ENCODE peak calls at places on chromosomes 7 and 10, in eight cellular contexts. One of them, this sample, is unnamed.
A peak's percentile ranks its signal among the peaks of the same experiment; 100 is the strongest.

GRCh38 chr7:96697822-96698221 is 11.8 kb downstream of the SEM1 start:
- DNase-seq in H54: no peak
- DNase-seq in testis: no peak
- DNase-seq in esophagus squamous epithelium: no peak
- DNase-seq in GM12891: no peak
- DNase-seq in IMR-90: no peak
- DNase-seq in A549: no peak
- DNase-seq in adrenal gland: no peak
- DNase-seq in this sample: no peak

GRCh38 chr10:90204956-90205695 is 503.7 kb downstream of the KIF20B start:
- DNase-seq in adrenal gland: no peak
- DNase-seq in GM12891: no peak
- DNase-seq in H54: no peak
- DNase-seq in esophagus squamous epithelium: no peak
- DNase-seq in A549: no peak
- DNase-seq in testis: no peak
- DNase-seq in IMR-90: no peak
- DNase-seq in this sample: no peak

GRCh38 chr7:70143089-70144044 is 545.1 kb downstream of the AUTS2 start:
- DNase-seq in H54: no peak
- DNase-seq in A549: no peak
- DNase-seq in testis: no peak
- DNase-seq in esophagus squamous epithelium: no peak
- DNase-seq in IMR-90: no peak
- DNase-seq in GM12891: no peak
- DNase-seq in adrenal gland: no peak
- DNase-seq in this sample: no peak

GRCh38 chr10:93333278-93333978 is 148.7 kb downstream of the MYOF start:
- DNase-seq in esophagus squamous epithelium: no peak
- DNase-seq in testis: no peak
- DNase-seq in A549: no peak
- DNase-seq in adrenal gland: no peak
- DNase-seq in IMR-90: no peak
- DNase-seq in GM12891: no peak
- DNase-seq in H54: no peak
- DNase-seq in this sample: no peak

GRCh38 chr7:44045226-44046014 is 918 bp downstream of the DBNL start:
- DNase-seq in testis: no peak
- DNase-seq in A549: no peak
- DNase-seq in IMR-90: no peak
- DNase-seq in H54: no peak
- DNase-seq in esophagus squamous epithelium: no peak
- DNase-seq in GM12891: no peak
- DNase-seq in adrenal gland: no peak
- DNase-seq in this sample: no peak

GRCh38 chr10:70191906-70192305 is 21.6 kb upstream of the SAR1A start:
- DNase-seq in H54: peak; percentile 45
- DNase-seq in IMR-90: peak; percentile 95
- DNase-seq in esophagus squamous epithelium: no peak
- DNase-seq in testis: no peak
- DNase-seq in adrenal gland: no peak
- DNase-seq in GM12891: no peak
- DNase-seq in A549: no peak
- DNase-seq in this sample: no peak

GRCh38 chr7:101099969-101100781 is 14.9 kb downstream of the TRIM56 start:
- DNase-seq in testis: peak; percentile 95
- DNase-seq in esophagus squamous epithelium: peak; percentile 37
- DNase-seq in GM12891: no peak
- DNase-seq in IMR-90: peak; percentile 99
- DNase-seq in H54: peak; percentile 86
- DNase-seq in A549: peak; percentile 98
- DNase-seq in adrenal gland: peak; percentile 99
- DNase-seq in this sample: no peak

GRCh38 chr10:88213206-88213605 is 349.8 kb downstream of the PTEN start:
- DNase-seq in adrenal gland: no peak
- DNase-seq in esophagus squamous epithelium: no peak
- DNase-seq in GM12891: no peak
- DNase-seq in H54: no peak
- DNase-seq in testis: no peak
- DNase-seq in A549: no peak
- DNase-seq in IMR-90: no peak
- DNase-seq in this sample: no peak

GRCh38 chr10:99337261-99337905 is 8.2 kb downstream of the CNNM1 start:
- DNase-seq in A549: peak; percentile 73
- DNase-seq in adrenal gland: no peak
- DNase-seq in H54: no peak
- DNase-seq in esophagus squamous epithelium: no peak
- DNase-seq in testis: peak; percentile 40
- DNase-seq in GM12891: no peak
- DNase-seq in IMR-90: no peak
- DNase-seq in this sample: no peak

GRCh38 chr10:100007239-100008141 is 2.3 kb downstream of the DNMBP start:
- DNase-seq in adrenal gland: no peak
- DNase-seq in A549: no peak
- DNase-seq in testis: no peak
- DNase-seq in esophagus squamous epithelium: no peak
- DNase-seq in GM12891: no peak
- DNase-seq in IMR-90: no peak
- DNase-seq in H54: no peak
- DNase-seq in this sample: no peak

GRCh38 chr7:100367676-100368613 is 5.3 kb upstream of the PILRA start:
- DNase-seq in testis: no peak
- DNase-seq in GM12891: no peak
- DNase-seq in adrenal gland: peak; percentile 30
- DNase-seq in IMR-90: no peak
- DNase-seq in A549: no peak
- DNase-seq in H54: no peak
- DNase-seq in esophagus squamous epithelium: no peak
- DNase-seq in this sample: no peak

GRCh38 chr10:113563306-113564088 is 10.6 kb downstream of the HABP2 start:
- DNase-seq in H54: peak; percentile 85
- DNase-seq in IMR-90: peak; percentile 54
- DNase-seq in esophagus squamous epithelium: no peak
- DNase-seq in GM12891: peak; percentile 79
- DNase-seq in adrenal gland: peak; percentile 81
- DNase-seq in A549: peak; percentile 65
- DNase-seq in testis: peak; percentile 87
- DNase-seq in this sample: peak; percentile 77

GRCh38 chr7:154633641-154634040 is 369.3 kb downstream of the PAXIP1 start:
- DNase-seq in adrenal gland: no peak
- DNase-seq in GM12891: no peak
- DNase-seq in IMR-90: no peak
- DNase-seq in H54: no peak
- DNase-seq in testis: no peak
- DNase-seq in esophagus squamous epithelium: no peak
- DNase-seq in A549: no peak
- DNase-seq in this sample: no peak

GRCh38 chr7:34939175-34939574 is 98.1 kb downstream of the DPY19L1 start:
- DNase-seq in esophagus squamous epithelium: no peak
- DNase-seq in adrenal gland: peak; percentile 25
- DNase-seq in A549: peak; percentile 92
- DNase-seq in H54: peak; percentile 13
- DNase-seq in GM12891: no peak
- DNase-seq in IMR-90: peak; percentile 94
- DNase-seq in testis: no peak
- DNase-seq in this sample: no peak

GRCh38 chr10:126902157-126902556 is 3.1 kb upstream of the DOCK1 start:
- DNase-seq in esophagus squamous epithelium: no peak
- DNase-seq in adrenal gland: no peak
- DNase-seq in A549: peak; percentile 69
- DNase-seq in GM12891: no peak
- DNase-seq in H54: peak; percentile 62
- DNase-seq in IMR-90: peak; percentile 69
- DNase-seq in testis: no peak
- DNase-seq in this sample: no peak

GRCh38 chr10:131621784-131622624 is 278.8 kb upstream of the PPP2R2D start:
- DNase-seq in adrenal gland: no peak
- DNase-seq in IMR-90: no peak
- DNase-seq in GM12891: no peak
- DNase-seq in A549: peak; percentile 60
- DNase-seq in H54: no peak
- DNase-seq in esophagus squamous epithelium: no peak
- DNase-seq in testis: no peak
- DNase-seq in this sample: no peak

GRCh38 chr10:59180689-59181270 is 4.3 kb downstream of the PHYHIPL start:
- DNase-seq in esophagus squamous epithelium: no peak
- DNase-seq in adrenal gland: no peak
- DNase-seq in A549: no peak
- DNase-seq in GM12891: no peak
- DNase-seq in testis: no peak
- DNase-seq in IMR-90: no peak
- DNase-seq in H54: no peak
- DNase-seq in this sample: no peak

GRCh38 chr7:102425639-102426267 is 7.6 kb upstream of the ORAI2 start:
- DNase-seq in testis: no peak
- DNase-seq in adrenal gland: no peak
- DNase-seq in IMR-90: no peak
- DNase-seq in esophagus squamous epithelium: peak; percentile 67
- DNase-seq in H54: no peak
- DNase-seq in GM12891: peak; percentile 72
- DNase-seq in A549: no peak
- DNase-seq in this sample: peak; percentile 79
- TF ChIP-seq POLR2A in testis: no peak
- TF ChIP-seq POLR2A in adrenal gland: no peak
- TF ChIP-seq POLR2A in IMR-90: no peak
- TF ChIP-seq POLR2A in esophagus squamous epithelium: no peak
- TF ChIP-seq POLR2A in H54: peak; percentile 24
- TF ChIP-seq POLR2A in GM12891: peak; percentile 89
- TF ChIP-seq POLR2A in A549: no peak
- TF ChIP-seq POLR2A in this sample: peak; percentile 85

GRCh38 chr7:148940702-148941597 is 56.9 kb upstream of the EZH2 start:
- DNase-seq in GM12891: peak; percentile 45
- DNase-seq in esophagus squamous epithelium: peak; percentile 24
- DNase-seq in testis: peak; percentile 89
- DNase-seq in H54: peak; percentile 52
- DNase-seq in A549: peak; percentile 88
- DNase-seq in adrenal gland: peak; percentile 88
- DNase-seq in IMR-90: peak; percentile 91
- DNase-seq in this sample: peak; percentile 56
- TF ChIP-seq POLR2A in GM12891: peak; percentile 39
- TF ChIP-seq POLR2A in esophagus squamous epithelium: no peak
- TF ChIP-seq POLR2A in testis: no peak
- TF ChIP-seq POLR2A in H54: peak; percentile 36
- TF ChIP-seq POLR2A in A549: peak; percentile 47
- TF ChIP-seq POLR2A in adrenal gland: peak; percentile 10
- TF ChIP-seq POLR2A in IMR-90: no peak
- TF ChIP-seq POLR2A in this sample: peak; percentile 67

DNA sequence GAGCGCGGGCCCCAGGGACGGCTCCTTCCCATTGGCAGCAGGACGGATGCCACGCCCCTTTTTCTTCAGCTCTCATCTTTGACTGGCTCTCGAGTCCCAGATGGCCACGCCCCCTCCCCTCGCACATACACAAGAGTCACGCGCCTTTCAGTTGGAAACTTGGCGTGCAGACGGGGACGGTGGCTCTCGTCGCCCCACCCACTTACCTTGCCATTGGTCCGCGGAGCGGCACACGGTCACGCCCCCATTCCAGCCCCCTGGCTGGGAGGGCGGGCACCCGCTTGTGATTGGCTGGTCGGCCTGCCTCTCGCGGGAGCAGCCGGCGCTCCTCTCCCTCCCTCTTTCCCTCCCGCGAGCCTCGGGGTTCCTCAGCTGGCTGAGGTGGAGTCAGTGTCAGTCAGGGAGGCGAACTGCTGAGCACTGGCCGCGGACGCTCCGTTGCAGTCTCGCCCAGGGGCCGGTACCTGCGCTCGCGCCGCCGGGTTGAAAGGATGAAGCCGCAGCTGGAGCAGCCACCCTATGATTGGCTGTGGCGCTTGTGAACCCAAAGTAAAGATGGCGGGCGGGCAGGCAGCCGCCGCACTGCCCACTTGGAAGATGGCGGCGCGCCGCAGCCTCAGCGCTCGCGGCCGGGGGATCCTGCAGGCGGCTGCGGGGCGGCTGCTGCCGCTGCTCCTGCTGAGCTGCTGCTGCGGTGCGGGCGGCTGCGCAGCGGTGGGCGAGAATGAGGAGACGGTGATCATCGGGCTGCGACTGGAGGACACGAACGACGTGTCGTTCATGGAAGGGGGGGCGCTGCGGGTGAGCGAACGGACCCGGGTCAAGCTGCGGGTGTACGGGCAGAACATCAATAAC is at the start of gene CNNM2:
- DNase-seq in A549: peak; percentile 100
- DNase-seq in esophagus squamous epithelium: peak; percentile 100
- DNase-seq in IMR-90: peak; percentile 100
- DNase-seq in adrenal gland: peak; percentile 100
- DNase-seq in testis: peak; percentile 100
- DNase-seq in H54: peak; percentile 95
- DNase-seq in GM12891: peak; percentile 85
- DNase-seq in this sample: peak; percentile 86
- TF ChIP-seq POLR2A in A549: peak; percentile 63
- TF ChIP-seq POLR2A in esophagus squamous epithelium: no peak
- TF ChIP-seq POLR2A in IMR-90: peak; percentile 78
- TF ChIP-seq POLR2A in adrenal gland: peak; percentile 61
- TF ChIP-seq POLR2A in testis: no peak
- TF ChIP-seq POLR2A in H54: peak; percentile 71
- TF ChIP-seq POLR2A in GM12891: peak; percentile 57
- TF ChIP-seq POLR2A in this sample: peak; percentile 83

GRCh38 chr10:27035163-27035562 is 65.1 kb downstream of the ANKRD26 start:
- DNase-seq in GM12891: no peak
- DNase-seq in testis: no peak
- DNase-seq in H54: no peak
- DNase-seq in IMR-90: no peak
- DNase-seq in A549: no peak
- DNase-seq in esophagus squamous epithelium: no peak
- DNase-seq in adrenal gland: no peak
- DNase-seq in this sample: no peak

GRCh38 chr10:27030060-27030459 is 70.2 kb downstream of the ANKRD26 start:
- DNase-seq in esophagus squamous epithelium: no peak
- DNase-seq in H54: no peak
- DNase-seq in GM12891: no peak
- DNase-seq in IMR-90: peak; percentile 2
- DNase-seq in A549: no peak
- DNase-seq in testis: no peak
- DNase-seq in adrenal gland: no peak
- DNase-seq in this sample: no peak
- TF ChIP-seq POLR2A in esophagus squamous epithelium: no peak
- TF ChIP-seq POLR2A in H54: no peak
- TF ChIP-seq POLR2A in GM12891: no peak
- TF ChIP-seq POLR2A in IMR-90: no peak
- TF ChIP-seq POLR2A in A549: no peak
- TF ChIP-seq POLR2A in testis: no peak
- TF ChIP-seq POLR2A in adrenal gland: no peak
- TF ChIP-seq POLR2A in this sample: no peak